ENCODE peak calls at places on chromosome 7, in nine cellular contexts. W, R, Q, K, N, X, J, B and M are unnamed samples. For H3K4me1, the result is how much of the 10 kb centered on the place peaks cover.

GRCh38 chr7:64758151-64758550 is 36.1 kb upstream of the ZNF138 start:
- DNase-seq in W (peak), R (no peak), Q (no peak), K (no peak), N (no peak), X (no peak), J (no peak), B (no peak), M (no peak)

GRCh38 chr7:119733480-119733879 is 539.5 kb upstream of the KCND2 start:
- DNase-seq in W (no peak), R (no peak), Q (no peak), K (no peak), N (no peak), X (no peak), J (no peak), B (no peak), M (no peak)

GRCh38 chr7:30705008-30705407 is 22.8 kb upstream of the CRHR2 start:
- DNase-seq in W (peak), R (no peak), Q (no peak), K (no peak), N (no peak), X (no peak), J (no peak), B (no peak), M (no peak)

GRCh38 chr7:66778201-66778600 is 37.7 kb downstream of the RABGEF1 start:
- DNase-seq in W (no peak), R (no peak), Q (no peak), K (no peak), N (no peak), X (no peak), J (no peak), B (no peak), M (no peak)

GRCh38 chr7:6258440-6259182 is 13.8 kb downstream of the CYTH3 start:
- DNase-seq in W (no peak), R (no peak), Q (no peak), K (no peak), N (no peak), X (no peak), J (no peak), B (no peak), M (no peak)

GRCh38 chr7:43337191-43337590 is 224.7 kb downstream of the HECW1 start:
- DNase-seq in W (no peak), R (no peak), Q (no peak), K (no peak), N (no peak), X (no peak), J (no peak), B (no peak), M (no peak)

GRCh38 chr7:139362302-139362701 is 2.6 kb downstream of the LUC7L2 start:
- DNase-seq in W (no peak), R (no peak), Q (no peak), K (no peak), N (no peak), X (no peak), J (no peak), B (no peak), M (no peak)

GRCh38 chr7:93148135-93148534 is at the start of gene SAMD9L:
- DNase-seq in W (peak), R (no peak), Q (no peak), K (no peak), N (peak), X (no peak), J (no peak), B (no peak), M (peak)

GRCh38 chr7:134554417-134554966 is 5.6 kb downstream of the AKR1B15 start:
- DNase-seq in W (no peak), R (no peak), Q (no peak), K (no peak), N (no peak), X (no peak), J (no peak), B (no peak), M (no peak)

GRCh38 chr7:13055732-13056369 is 368.4 kb downstream of the ARL4A start:
- DNase-seq in W (no peak), R (no peak), Q (no peak), K (no peak), N (no peak), X (no peak), J (no peak), B (no peak), M (no peak)

GRCh38 chr7:22996470-22996869 is 17.5 kb downstream of the HYCC1 start:
- DNase-seq in W (no peak), R (no peak), Q (no peak), K (no peak), N (no peak), X (no peak), J (no peak), B (no peak), M (no peak)

GRCh38 chr7:17005277-17005676 is 123.5 kb upstream of the AGR3 start:
- DNase-seq in W (no peak), R (no peak), Q (no peak), K (no peak), N (no peak), X (no peak), J (no peak), B (no peak), M (no peak)

GRCh38 chr7:141695803-141696289 is 6.1 kb downstream of the DENND11 start:
- DNase-seq in W (peak), R (no peak), Q (no peak), K (peak), N (no peak), X (no peak), J (no peak), B (no peak), M (no peak)

GRCh38 chr7:129262333-129262732 is 37.5 kb downstream of the AHCYL2 start:
- DNase-seq in W (no peak), R (no peak), Q (no peak), K (no peak), N (no peak), X (no peak), J (no peak), B (no peak), M (no peak)
- H3K4me3 ChIP-seq in W (no peak), R (no peak), Q (no peak), K (no peak), N (no peak), X (no peak), J (no peak), B (no peak), M (no peak)

DNA sequence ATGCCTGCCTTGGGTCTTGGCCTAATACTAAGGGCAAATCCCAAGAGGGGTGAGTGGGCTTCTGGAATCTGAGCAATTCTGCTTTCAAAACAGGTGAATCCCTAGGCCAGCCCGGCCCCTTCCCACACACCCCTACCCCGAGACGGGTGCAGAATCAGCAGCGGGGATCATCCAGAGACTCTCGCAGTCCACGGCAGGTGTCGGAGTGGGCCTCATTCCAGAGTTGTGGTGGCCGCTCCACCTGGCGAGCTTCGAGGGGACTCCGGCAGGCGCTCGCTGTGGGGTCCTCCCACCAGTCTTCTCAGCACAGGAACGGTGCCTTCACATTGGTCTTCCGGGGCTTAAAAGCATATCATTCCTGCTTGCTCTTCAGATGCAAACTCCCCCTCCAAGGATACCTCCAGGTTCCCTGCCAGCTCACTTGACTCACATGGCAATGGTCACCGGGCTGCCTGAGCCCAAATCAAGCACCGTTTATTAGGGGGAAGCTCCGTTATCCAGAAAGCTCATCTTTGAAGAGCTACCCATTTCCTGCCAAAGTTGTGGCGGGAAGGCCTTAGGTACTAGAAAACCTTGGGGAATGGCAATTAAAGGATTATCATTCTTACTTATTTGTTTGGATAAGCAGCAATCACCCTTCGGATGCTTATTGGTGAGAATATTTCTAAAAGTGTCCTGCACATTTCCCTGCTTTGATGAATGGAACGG is 67.6 kb downstream of the PRKAG2 start:
- DNase-seq in W (no peak), R (no peak), Q (no peak), K (no peak), N (no peak), X (no peak), J (no peak), B (no peak), M (no peak)
- H3K4me1 ChIP-seq in W (under half), R (under half), Q (under half), K (under half), N (under half), X (under half), J (under half), B (under half), M (under half)

GRCh38 chr7:2818653-2819052 is 25.5 kb downstream of the GNA12 start:
- DNase-seq in W (no peak), R (no peak), Q (no peak), K (no peak), N (no peak), X (no peak), J (no peak), B (no peak), M (no peak)
- H3K27ac ChIP-seq in W (no peak), R (no peak), Q (no peak), K (no peak), N (no peak), X (peak), J (peak), B (no peak), M (no peak)

GRCh38 chr7:138204285-138204988 is 128.2 kb downstream of the AKR1D1 start:
- DNase-seq in W (no peak), R (no peak), Q (no peak), K (no peak), N (no peak), X (no peak), J (no peak), B (no peak), M (no peak)

GRCh38 chr7:138207555-138207971 is 131.3 kb downstream of the AKR1D1 start:
- DNase-seq in W (no peak), R (no peak), Q (no peak), K (no peak), N (no peak), X (no peak), J (peak), B (no peak), M (no peak)

GRCh38 chr7:138208010-138208634 is 131.9 kb downstream of the AKR1D1 start:
- DNase-seq in W (no peak), R (no peak), Q (no peak), K (no peak), N (no peak), X (no peak), J (no peak), B (no peak), M (no peak)

GRCh38 chr7:138204989-138205298 is 128.7 kb downstream of the AKR1D1 start:
- DNase-seq in W (no peak), R (no peak), Q (no peak), K (no peak), N (no peak), X (no peak), J (no peak), B (no peak), M (no peak)

GRCh38 chr7:138205614-138206150 is 129.4 kb downstream of the AKR1D1 start:
- DNase-seq in W (no peak), R (no peak), Q (no peak), K (no peak), N (no peak), X (no peak), J (no peak), B (no peak), M (no peak)
- H3K4me3 ChIP-seq in W (no peak), R (no peak), Q (no peak), K (no peak), N (no peak), X (no peak), J (no peak), B (no peak), M (no peak)